ENCODE peak calls at places on chromosomes 13 and 19, in five cellular contexts. I is AG04450, P is WERI-Rb-1, W is cardiac fibroblast, R is endothelial cell of umbilical vein. E is an unnamed sample.

GRCh38 chr19:33690461-33691427 is 69.0 kb downstream of the CHST8 start:
- DNase-seq in I (no peak), P (no peak), W (no peak), R (no peak), E (no peak)

GRCh38 chr13:43129021-43129420 is 105.6 kb downstream of the DNAJC15 start:
- DNase-seq in I (no peak), P (no peak), W (no peak), R (no peak), E (no peak)

GRCh38 chr19:19405919-19406877 is 723 bp downstream of the GATAD2A start:
- DNase-seq in I (no peak), P (peak; percentile 55), W (peak; percentile 51), R (peak; percentile 52), E (peak; percentile 46)

GRCh38 chr19:31257426-31258130 is 91.7 kb downstream of the TSHZ3 start:
- DNase-seq in I (no peak), P (no peak), W (no peak), R (no peak), E (no peak)

GRCh38 chr13:72151241-72151640 is 284.2 kb upstream of the DACH1 start:
- DNase-seq in I (no peak), P (no peak), W (peak; percentile 21), R (no peak), E (peak; percentile 92)

GRCh38 chr13:36919206-36919832 is 719 bp downstream of the SMAD9 start:
- DNase-seq in I (no peak), P (peak; percentile 69), W (peak; percentile 39), R (no peak), E (peak; percentile 18)

GRCh38 chr13:40319699-40320586 is 346.5 kb downstream of the FOXO1 start:
- DNase-seq in I (no peak), P (no peak), W (no peak), R (no peak), E (no peak)

GRCh38 chr13:113077566-113077952 is 28.0 kb upstream of the F7 start:
- DNase-seq in I (no peak), P (no peak), W (no peak), R (no peak), E (no peak)

GRCh38 chr13:40116008-40116407 is 460.5 kb downstream of the COG6 start:
- DNase-seq in I (no peak), P (no peak), W (peak; percentile 97), R (peak; percentile 98), E (peak; percentile 83)

GRCh38 chr19:5665781-5666513 is 14.4 kb downstream of the MICOS13 start:
- DNase-seq in I (peak; percentile 41), P (no peak), W (peak; percentile 49), R (peak; percentile 59), E (peak; percentile 49)

GRCh38 chr19:40190891-40191835 is at the start of gene MAP3K10:
- DNase-seq in I (no peak), P (peak; percentile 69), W (peak; percentile 75), R (peak; percentile 61), E (peak; percentile 51)

GRCh38 chr19:36136975-36137686 is 2.7 kb upstream of the CAPNS1 start:
- DNase-seq in I (no peak), P (no peak), W (peak; percentile 73), R (peak; percentile 70), E (peak; percentile 53)

GRCh38 chr19:1433119-1434039 is 4.8 kb upstream of the RPS15 start:
- DNase-seq in I (no peak), P (no peak), W (no peak), R (no peak), E (no peak)

GRCh38 chr13:67075239-67075638 is 154.9 kb downstream of the PCDH9 start:
- DNase-seq in I (no peak), P (no peak), W (peak; percentile 71), R (peak; percentile 21), E (no peak)

GRCh38 chr19:19110410-19111137 is 27.7 kb downstream of the TMEM161A start:
- DNase-seq in I (no peak), P (no peak), W (peak; percentile 22), R (peak; percentile 31), E (no peak)

GRCh38 chr19:15469513-15470297 is 5.4 kb upstream of the RASAL3 start:
- DNase-seq in I (no peak), P (no peak), W (no peak), R (no peak), E (no peak)

GRCh38 chr19:34662919-34663318 is 14.0 kb downstream of the SCGB2B2 start:
- DNase-seq in I (no peak), P (peak; percentile 59), W (peak; percentile 7), R (peak; percentile 29), E (no peak)

GRCh38 chr19:40294560-40294959 is 9.4 kb upstream of the AKT2 start:
- DNase-seq in I (no peak), P (no peak), W (no peak), R (no peak), E (no peak)

GRCh38 chr13:94678845-94679244 is 33.5 kb downstream of the SOX21 start:
- DNase-seq in I (no peak), P (no peak), W (no peak), R (no peak), E (no peak)

GRCh38 chr19:11693505-11694499 is 44.9 kb downstream of the ZNF823 start:
- DNase-seq in I (no peak), P (peak; percentile 91), W (peak; percentile 52), R (no peak), E (peak; percentile 25)

GRCh38 chr19:940591-941291 is 14.9 kb downstream of the ARID3A start:
- DNase-seq in I (peak; percentile 49), P (no peak), W (peak; percentile 36), R (peak; percentile 69), E (peak; percentile 47)

GRCh38 chr13:33649212-33649917 is 168.6 kb upstream of the RFC3 start:
- DNase-seq in I (no peak), P (no peak), W (peak; percentile 25), R (no peak), E (no peak)

GRCh38 chr19:57055956-57056355 is 63.8 kb upstream of the USP29 start:
- DNase-seq in I (no peak), P (no peak), W (no peak), R (no peak), E (no peak)

GRCh38 chr19:41564515-41565383 is 11.2 kb upstream of the CEACAM21 start:
- DNase-seq in I (no peak), P (peak; percentile 31), W (no peak), R (peak; percentile 31), E (no peak)

GRCh38 chr19:3471954-3472655 is 8.2 kb downstream of the SMIM24 start:
- DNase-seq in I (no peak), P (peak; percentile 59), W (peak; percentile 32), R (peak; percentile 29), E (no peak)
- TF ChIP-seq CTCF in I (peak; percentile 87), P (peak; percentile 93), W (peak; percentile 93), R (peak; percentile 83), E (peak; percentile 53)

DNA sequence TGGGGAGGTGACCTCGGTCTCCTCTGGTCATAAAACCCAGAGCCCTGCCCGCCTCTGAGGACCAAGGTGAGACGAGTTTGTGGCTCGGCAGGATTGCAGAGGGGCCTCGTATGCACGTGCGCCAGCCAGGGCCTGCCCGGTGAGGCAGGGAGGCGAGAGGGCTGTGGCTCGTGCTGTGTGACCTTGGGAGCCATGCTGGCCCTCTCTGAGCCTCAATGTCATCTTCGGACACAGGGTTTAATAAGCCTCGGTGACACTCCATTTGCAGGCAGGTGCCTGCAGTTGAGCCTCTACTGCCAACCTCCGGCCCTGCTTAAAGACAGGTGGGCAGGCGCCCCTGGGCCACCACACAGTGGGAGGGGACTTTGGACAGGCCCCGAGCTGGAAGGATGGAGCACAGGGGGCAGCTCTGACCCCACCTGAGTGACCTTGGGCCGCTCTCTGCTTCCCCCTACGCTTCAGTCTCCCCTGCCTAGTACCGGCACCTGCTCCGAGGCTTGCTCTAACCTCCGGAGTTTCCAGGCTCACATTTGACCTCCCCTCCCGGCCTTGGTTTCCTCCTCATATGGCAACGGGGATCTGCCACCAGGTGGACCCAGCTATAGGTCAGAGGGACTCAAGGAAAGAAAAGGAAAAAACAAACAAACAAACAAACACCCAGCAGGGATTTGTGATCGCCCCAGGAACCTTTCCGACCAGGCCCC is 3.2 kb downstream of the ZBTB7A start:
- DNase-seq in I (no peak), P (no peak), W (no peak), R (peak; percentile 22), E (no peak)
- TF ChIP-seq CTCF in I (peak; percentile 15), P (no peak), W (peak; percentile 17), R (no peak), E (no peak)

GRCh38 chr13:50928088-50928487 is 18.5 kb downstream of the RNASEH2B start:
- DNase-seq in I (no peak), P (no peak), W (peak; percentile 33), R (no peak), E (no peak)

GRCh38 chr13:50923272-50923671 is 13.7 kb downstream of the RNASEH2B start:
- DNase-seq in I (no peak), P (no peak), W (no peak), R (no peak), E (no peak)

GRCh38 chr13:50921706-50922105 is 12.1 kb downstream of the RNASEH2B start:
- DNase-seq in I (no peak), P (no peak), W (no peak), R (no peak), E (no peak)

GRCh38 chr13:50928609-50929274 is 19.2 kb downstream of the RNASEH2B start:
- DNase-seq in I (no peak), P (no peak), W (no peak), R (no peak), E (no peak)

GRCh38 chr13:50924025-50924424 is 14.4 kb downstream of the RNASEH2B start:
- DNase-seq in I (no peak), P (no peak), W (no peak), R (no peak), E (no peak)
- TF ChIP-seq CTCF in I (no peak), P (no peak), W (no peak), R (no peak), E (no peak)

GRCh38 chr19:4429266-4430200 is 27.1 kb downstream of the CHAF1A start:
- DNase-seq in I (peak; percentile 23), P (no peak), W (no peak), R (no peak), E (no peak)

GRCh38 chr19:4431808-4432674 is 25.6 kb downstream of the UBXN6 start:
- DNase-seq in I (no peak), P (no peak), W (no peak), R (no peak), E (no peak)

GRCh38 chr19:4432918-4433506 is 24.6 kb downstream of the UBXN6 start:
- DNase-seq in I (no peak), P (no peak), W (no peak), R (no peak), E (no peak)

GRCh38 chr19:4428326-4428975 is 26.0 kb downstream of the CHAF1A start:
- DNase-seq in I (no peak), P (no peak), W (no peak), R (no peak), E (no peak)

GRCh38 chr19:4430760-4431159 is 26.8 kb downstream of the UBXN6 start:
- DNase-seq in I (no peak), P (no peak), W (no peak), R (no peak), E (no peak)
- TF ChIP-seq CTCF in I (no peak), P (no peak), W (no peak), R (no peak), E (no peak)

GRCh38 chr19:49295208-49295880 is 29.6 kb downstream of the SLC6A16 start:
- DNase-seq in I (no peak), P (no peak), W (no peak), R (no peak), E (no peak)
- TF ChIP-seq CTCF in I (no peak), P (no peak), W (no peak), R (no peak), E (no peak)

DNA sequence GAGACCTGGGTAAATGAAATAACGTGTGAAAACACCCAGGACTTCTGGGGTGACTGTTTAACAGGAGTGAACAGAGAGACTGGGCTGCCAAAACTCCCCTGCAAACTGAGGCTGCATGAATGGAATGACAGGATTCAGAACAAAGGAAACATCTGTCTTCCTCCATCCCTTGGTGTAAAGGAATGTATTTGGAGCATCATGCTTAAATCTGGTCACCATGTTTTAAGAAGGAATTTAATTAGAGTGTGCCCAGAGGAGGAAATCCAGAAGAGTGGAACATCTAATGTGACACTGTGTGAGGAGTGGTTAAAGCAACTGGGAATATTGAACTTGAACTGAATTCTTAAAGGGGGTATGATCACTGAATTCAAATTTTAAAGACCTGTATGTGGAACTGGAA is 437.2 kb downstream of the LIG4 start:
- DNase-seq in I (no peak), P (no peak), W (no peak), R (peak; percentile 36), E (no peak)
- TF ChIP-seq CTCF in I (no peak), P (no peak), W (no peak), R (no peak), E (no peak)

E was measured in astrocyte.